ENCODE peak calls at places on chromosomes 7 and 10, in nine cellular contexts. One of them, this sample, is unnamed.

GRCh38 chr7:11747715-11748485 is 84.1 kb downstream of the THSD7A start:
- DNase-seq in endothelial cell: no peak
- DNase-seq in Calu3: no peak
- DNase-seq in A549: no peak
- DNase-seq in kidney epithelial cell: no peak
- DNase-seq in CD4-positive, CD25-positive, alpha-beta regulatory T cell: no peak
- DNase-seq in RCC 7860: no peak
- DNase-seq in M059J: peak
- DNase-seq in BJ: no peak
- DNase-seq in this sample: no peak

GRCh38 chr7:39304178-39304577 is 262.0 kb upstream of the YAE1 start:
- DNase-seq in kidney epithelial cell: no peak
- DNase-seq in BJ: no peak
- DNase-seq in M059J: peak
- DNase-seq in CD4-positive, CD25-positive, alpha-beta regulatory T cell: no peak
- DNase-seq in RCC 7860: no peak
- DNase-seq in Calu3: no peak
- DNase-seq in A549: no peak
- DNase-seq in endothelial cell: no peak
- DNase-seq in this sample: no peak

GRCh38 chr10:101043356-101043707 is 12.3 kb downstream of the SFXN3 start:
- DNase-seq in CD4-positive, CD25-positive, alpha-beta regulatory T cell: no peak
- DNase-seq in endothelial cell: no peak
- DNase-seq in Calu3: no peak
- DNase-seq in kidney epithelial cell: no peak
- DNase-seq in RCC 7860: peak
- DNase-seq in BJ: no peak
- DNase-seq in M059J: no peak
- DNase-seq in A549: no peak
- DNase-seq in this sample: no peak

GRCh38 chr10:119205926-119206602 is 1.3 kb upstream of the GRK5 start:
- DNase-seq in Calu3: peak
- DNase-seq in kidney epithelial cell: no peak
- DNase-seq in CD4-positive, CD25-positive, alpha-beta regulatory T cell: peak
- DNase-seq in M059J: no peak
- DNase-seq in RCC 7860: peak
- DNase-seq in BJ: no peak
- DNase-seq in A549: peak
- DNase-seq in endothelial cell: peak
- DNase-seq in this sample: no peak

GRCh38 chr7:36509962-36510361 is 120.3 kb downstream of the ANLN start:
- DNase-seq in CD4-positive, CD25-positive, alpha-beta regulatory T cell: no peak
- DNase-seq in endothelial cell: no peak
- DNase-seq in M059J: no peak
- DNase-seq in Calu3: no peak
- DNase-seq in A549: no peak
- DNase-seq in kidney epithelial cell: no peak
- DNase-seq in BJ: no peak
- DNase-seq in RCC 7860: no peak
- DNase-seq in this sample: no peak

GRCh38 chr7:123633553-123633952 is 22.1 kb upstream of the LMOD2 start:
- DNase-seq in A549: no peak
- DNase-seq in endothelial cell: no peak
- DNase-seq in CD4-positive, CD25-positive, alpha-beta regulatory T cell: no peak
- DNase-seq in kidney epithelial cell: peak
- DNase-seq in BJ: peak
- DNase-seq in M059J: peak
- DNase-seq in RCC 7860: no peak
- DNase-seq in Calu3: no peak
- DNase-seq in this sample: no peak

GRCh38 chr10:78859266-78859665 is 209.5 kb upstream of the ZMIZ1 start:
- DNase-seq in M059J: no peak
- DNase-seq in CD4-positive, CD25-positive, alpha-beta regulatory T cell: no peak
- DNase-seq in Calu3: no peak
- DNase-seq in A549: no peak
- DNase-seq in endothelial cell: no peak
- DNase-seq in kidney epithelial cell: no peak
- DNase-seq in BJ: no peak
- DNase-seq in RCC 7860: no peak
- DNase-seq in this sample: no peak

GRCh38 chr10:133325392-133325760 is 11.3 kb downstream of the CALY start:
- DNase-seq in A549: no peak
- DNase-seq in BJ: no peak
- DNase-seq in RCC 7860: no peak
- DNase-seq in Calu3: no peak
- DNase-seq in M059J: no peak
- DNase-seq in CD4-positive, CD25-positive, alpha-beta regulatory T cell: no peak
- DNase-seq in endothelial cell: no peak
- DNase-seq in kidney epithelial cell: no peak
- DNase-seq in this sample: no peak

GRCh38 chr10:126536148-126536547 is 134.3 kb downstream of the C10orf90 start:
- DNase-seq in BJ: no peak
- DNase-seq in A549: no peak
- DNase-seq in Calu3: no peak
- DNase-seq in RCC 7860: no peak
- DNase-seq in CD4-positive, CD25-positive, alpha-beta regulatory T cell: no peak
- DNase-seq in kidney epithelial cell: no peak
- DNase-seq in M059J: no peak
- DNase-seq in endothelial cell: peak
- DNase-seq in this sample: no peak

GRCh38 chr10:18204050-18204449 is 63.8 kb downstream of the CACNB2 start:
- DNase-seq in BJ: no peak
- DNase-seq in CD4-positive, CD25-positive, alpha-beta regulatory T cell: peak
- DNase-seq in kidney epithelial cell: no peak
- DNase-seq in Calu3: no peak
- DNase-seq in M059J: peak
- DNase-seq in A549: no peak
- DNase-seq in RCC 7860: peak
- DNase-seq in endothelial cell: no peak
- DNase-seq in this sample: no peak

GRCh38 chr10:34241226-34242000 is 573.7 kb downstream of the PARD3 start:
- DNase-seq in kidney epithelial cell: no peak
- DNase-seq in M059J: no peak
- DNase-seq in CD4-positive, CD25-positive, alpha-beta regulatory T cell: no peak
- DNase-seq in endothelial cell: no peak
- DNase-seq in RCC 7860: no peak
- DNase-seq in A549: no peak
- DNase-seq in BJ: no peak
- DNase-seq in Calu3: no peak
- DNase-seq in this sample: no peak

GRCh38 chr10:43225004-43225786 is 41.7 kb downstream of the RASGEF1A start:
- DNase-seq in CD4-positive, CD25-positive, alpha-beta regulatory T cell: no peak
- DNase-seq in BJ: no peak
- DNase-seq in kidney epithelial cell: no peak
- DNase-seq in M059J: no peak
- DNase-seq in endothelial cell: no peak
- DNase-seq in A549: no peak
- DNase-seq in RCC 7860: no peak
- DNase-seq in Calu3: no peak
- DNase-seq in this sample: no peak

GRCh38 chr10:58621379-58622077 is 108.9 kb downstream of the BICC1 start:
- DNase-seq in A549: no peak
- DNase-seq in Calu3: no peak
- DNase-seq in BJ: no peak
- DNase-seq in CD4-positive, CD25-positive, alpha-beta regulatory T cell: no peak
- DNase-seq in RCC 7860: no peak
- DNase-seq in kidney epithelial cell: no peak
- DNase-seq in endothelial cell: no peak
- DNase-seq in M059J: no peak
- DNase-seq in this sample: no peak

GRCh38 chr10:132102071-132102716 is 36.4 kb downstream of the JAKMIP3 start:
- DNase-seq in RCC 7860: no peak
- DNase-seq in M059J: no peak
- DNase-seq in endothelial cell: peak
- DNase-seq in CD4-positive, CD25-positive, alpha-beta regulatory T cell: no peak
- DNase-seq in BJ: no peak
- DNase-seq in Calu3: no peak
- DNase-seq in A549: no peak
- DNase-seq in kidney epithelial cell: no peak
- DNase-seq in this sample: no peak

GRCh38 chr10:87500646-87501048 is 4.0 kb upstream of the MINPP1 start:
- DNase-seq in CD4-positive, CD25-positive, alpha-beta regulatory T cell: no peak
- DNase-seq in endothelial cell: no peak
- DNase-seq in M059J: no peak
- DNase-seq in Calu3: no peak
- DNase-seq in BJ: no peak
- DNase-seq in A549: peak
- DNase-seq in kidney epithelial cell: no peak
- DNase-seq in RCC 7860: no peak
- DNase-seq in this sample: no peak

GRCh38 chr7:115662676-115663075 is 367.9 kb downstream of the TFEC start:
- DNase-seq in A549: no peak
- DNase-seq in M059J: no peak
- DNase-seq in RCC 7860: no peak
- DNase-seq in CD4-positive, CD25-positive, alpha-beta regulatory T cell: no peak
- DNase-seq in BJ: no peak
- DNase-seq in kidney epithelial cell: no peak
- DNase-seq in Calu3: no peak
- DNase-seq in endothelial cell: no peak
- DNase-seq in this sample: no peak

GRCh38 chr7:4707134-4707651 is 25.1 kb downstream of the FOXK1 start:
- DNase-seq in RCC 7860: no peak
- DNase-seq in CD4-positive, CD25-positive, alpha-beta regulatory T cell: no peak
- DNase-seq in Calu3: no peak
- DNase-seq in BJ: no peak
- DNase-seq in kidney epithelial cell: no peak
- DNase-seq in endothelial cell: peak
- DNase-seq in A549: no peak
- DNase-seq in M059J: no peak
- DNase-seq in this sample: no peak

GRCh38 chr10:132248455-132249231 is 59.1 kb downstream of the STK32C start:
- DNase-seq in Calu3: peak
- DNase-seq in CD4-positive, CD25-positive, alpha-beta regulatory T cell: peak
- DNase-seq in kidney epithelial cell: no peak
- DNase-seq in M059J: no peak
- DNase-seq in A549: peak
- DNase-seq in BJ: no peak
- DNase-seq in RCC 7860: peak
- DNase-seq in endothelial cell: peak
- DNase-seq in this sample: no peak

GRCh38 chr7:153103219-153103618 is 343.7 kb downstream of the ACTR3B start:
- DNase-seq in RCC 7860: no peak
- DNase-seq in Calu3: no peak
- DNase-seq in A549: no peak
- DNase-seq in kidney epithelial cell: no peak
- DNase-seq in endothelial cell: no peak
- DNase-seq in CD4-positive, CD25-positive, alpha-beta regulatory T cell: no peak
- DNase-seq in M059J: no peak
- DNase-seq in BJ: no peak
- DNase-seq in this sample: no peak

GRCh38 chr7:30453859-30454258 is 24.7 kb downstream of the NOD1 start:
- DNase-seq in kidney epithelial cell: no peak
- DNase-seq in RCC 7860: no peak
- DNase-seq in BJ: no peak
- DNase-seq in endothelial cell: no peak
- DNase-seq in A549: no peak
- DNase-seq in M059J: no peak
- DNase-seq in CD4-positive, CD25-positive, alpha-beta regulatory T cell: no peak
- DNase-seq in Calu3: no peak
- DNase-seq in this sample: no peak

GRCh38 chr10:132360766-132361447 is 28.9 kb downstream of the LRRC27 start:
- DNase-seq in RCC 7860: no peak
- DNase-seq in A549: peak
- DNase-seq in BJ: no peak
- DNase-seq in kidney epithelial cell: no peak
- DNase-seq in M059J: no peak
- DNase-seq in endothelial cell: peak
- DNase-seq in Calu3: peak
- DNase-seq in CD4-positive, CD25-positive, alpha-beta regulatory T cell: no peak
- DNase-seq in this sample: no peak

GRCh38 chr7:104946338-104946737 is 67.7 kb upstream of the KMT2E start:
- DNase-seq in CD4-positive, CD25-positive, alpha-beta regulatory T cell: no peak
- DNase-seq in RCC 7860: no peak
- DNase-seq in endothelial cell: no peak
- DNase-seq in kidney epithelial cell: no peak
- DNase-seq in Calu3: no peak
- DNase-seq in A549: no peak
- DNase-seq in BJ: no peak
- DNase-seq in M059J: no peak
- DNase-seq in this sample: no peak

GRCh38 chr10:121437596-121437995 is 160.6 kb downstream of the FGFR2 start:
- DNase-seq in A549: no peak
- DNase-seq in Calu3: no peak
- DNase-seq in RCC 7860: no peak
- DNase-seq in M059J: peak
- DNase-seq in CD4-positive, CD25-positive, alpha-beta regulatory T cell: no peak
- DNase-seq in kidney epithelial cell: no peak
- DNase-seq in BJ: no peak
- DNase-seq in endothelial cell: peak
- DNase-seq in this sample: no peak

GRCh38 chr7:133753513-133753912 is 373.6 kb upstream of the LRGUK start:
- DNase-seq in BJ: no peak
- DNase-seq in CD4-positive, CD25-positive, alpha-beta regulatory T cell: no peak
- DNase-seq in A549: no peak
- DNase-seq in kidney epithelial cell: no peak
- DNase-seq in Calu3: peak
- DNase-seq in endothelial cell: no peak
- DNase-seq in RCC 7860: no peak
- DNase-seq in M059J: no peak
- DNase-seq in this sample: no peak

GRCh38 chr7:133514551-133514950 is 261.7 kb downstream of the EXOC4 start:
- DNase-seq in BJ: no peak
- DNase-seq in A549: no peak
- DNase-seq in M059J: no peak
- DNase-seq in kidney epithelial cell: no peak
- DNase-seq in RCC 7860: no peak
- DNase-seq in CD4-positive, CD25-positive, alpha-beta regulatory T cell: no peak
- DNase-seq in endothelial cell: no peak
- DNase-seq in Calu3: no peak
- DNase-seq in this sample: no peak

GRCh38 chr7:151796871-151797270 is 80.0 kb downstream of the PRKAG2 start:
- DNase-seq in BJ: no peak
- DNase-seq in endothelial cell: no peak
- DNase-seq in CD4-positive, CD25-positive, alpha-beta regulatory T cell: no peak
- DNase-seq in Calu3: peak
- DNase-seq in M059J: no peak
- DNase-seq in A549: no peak
- DNase-seq in kidney epithelial cell: no peak
- DNase-seq in RCC 7860: no peak
- DNase-seq in this sample: no peak

GRCh38 chr7:5374464-5374863 is 49.2 kb downstream of the TNRC18 start:
- DNase-seq in endothelial cell: no peak
- DNase-seq in CD4-positive, CD25-positive, alpha-beta regulatory T cell: no peak
- DNase-seq in A549: no peak
- DNase-seq in RCC 7860: no peak
- DNase-seq in M059J: no peak
- DNase-seq in BJ: no peak
- DNase-seq in Calu3: no peak
- DNase-seq in kidney epithelial cell: no peak
- DNase-seq in this sample: no peak

GRCh38 chr10:88491314-88491713 is 91.8 kb downstream of the RNLS start:
- DNase-seq in BJ: no peak
- DNase-seq in RCC 7860: no peak
- DNase-seq in A549: no peak
- DNase-seq in CD4-positive, CD25-positive, alpha-beta regulatory T cell: no peak
- DNase-seq in M059J: no peak
- DNase-seq in endothelial cell: no peak
- DNase-seq in Calu3: no peak
- DNase-seq in kidney epithelial cell: no peak
- DNase-seq in this sample: no peak

GRCh38 chr7:108004220-108005142 is 1.5 kb upstream of the LAMB1 start:
- DNase-seq in RCC 7860: peak
- DNase-seq in endothelial cell: no peak
- DNase-seq in CD4-positive, CD25-positive, alpha-beta regulatory T cell: no peak
- DNase-seq in BJ: no peak
- DNase-seq in M059J: peak
- DNase-seq in kidney epithelial cell: peak
- DNase-seq in Calu3: peak
- DNase-seq in A549: peak
- DNase-seq in this sample: no peak

GRCh38 chr7:104795616-104796398 is 218.2 kb upstream of the KMT2E start:
- DNase-seq in BJ: no peak
- DNase-seq in CD4-positive, CD25-positive, alpha-beta regulatory T cell: no peak
- DNase-seq in kidney epithelial cell: no peak
- DNase-seq in A549: no peak
- DNase-seq in RCC 7860: no peak
- DNase-seq in M059J: no peak
- DNase-seq in endothelial cell: no peak
- DNase-seq in Calu3: no peak
- DNase-seq in this sample: no peak

GRCh38 chr7:101733713-101734475 is 83.5 kb upstream of the CUX1 start:
- DNase-seq in A549: no peak
- DNase-seq in CD4-positive, CD25-positive, alpha-beta regulatory T cell: peak
- DNase-seq in BJ: no peak
- DNase-seq in M059J: peak
- DNase-seq in kidney epithelial cell: no peak
- DNase-seq in Calu3: peak
- DNase-seq in RCC 7860: peak
- DNase-seq in endothelial cell: no peak
- DNase-seq in this sample: no peak

This sample was measured in amniotic stem cell.